ENCODE peak calls at places on chromosomes 3 and 15, in seven cellular contexts. K is stimulated activated CD4-positive, alpha-beta T cell treated with anti-CD3 and anti-CD28 coated beads, Interleukin-15, amount 100 ng/mL, for 1 hour; A is glutamatergic neuron; I is astrocyte of the spinal cord; G is NCI-H2171; C is stimulated activated CD8-positive, alpha-beta memory T cell treated with anti-CD3 and anti-CD28 coated beads, Interleukin-4, amount 100 ng/mL, for 48 hours; J is EL. V is an unnamed sample.

GRCh38 chr3:194269610-194270145 is 81.5 kb downstream of the CPN2 start:
- DNase-seq in C (no peak), A (peak), J (peak), G (no peak), K (no peak), I (peak), V (no peak)

GRCh38 chr3:125624341-125624740 is 29.0 kb upstream of the OSBPL11 start:
- DNase-seq in C (no peak), I (no peak), K (no peak), J (peak), A (no peak), G (no peak), V (no peak)

GRCh38 chr15:66864871-66865281 is 162.8 kb downstream of the SMAD6 start:
- DNase-seq in I (no peak), A (no peak), J (no peak), K (no peak), G (no peak), C (peak), V (no peak)

GRCh38 chr15:70152070-70152480 is 54.4 kb upstream of the TLE3 start:
- DNase-seq in I (peak), G (no peak), C (no peak), K (no peak), A (peak), J (no peak), V (no peak)

GRCh38 chr3:175129126-175129525 is 270.0 kb downstream of the NAALADL2 start:
- DNase-seq in C (no peak), K (no peak), J (peak), A (no peak), I (peak), G (no peak), V (peak)

GRCh38 chr3:12442654-12443501 is 41.4 kb upstream of the TSEN2 start:
- DNase-seq in I (peak), G (no peak), A (no peak), J (no peak), C (no peak), K (no peak), V (no peak)

GRCh38 chr15:77018796-77019475 is 24.0 kb downstream of the PSTPIP1 start:
- DNase-seq in I (no peak), K (no peak), C (no peak), G (no peak), A (no peak), J (no peak), V (no peak)

GRCh38 chr3:183085634-183086390 is 13.5 kb downstream of the MCCC1 start:
- DNase-seq in A (peak), C (peak), K (no peak), I (peak), G (no peak), J (peak), V (peak)

GRCh38 chr3:98003306-98003969 is 31.2 kb upstream of the RIOX2 start:
- DNase-seq in I (no peak), A (no peak), C (no peak), G (no peak), K (no peak), J (no peak), V (no peak)

GRCh38 chr3:37661615-37662306 is 199.9 kb upstream of the CTDSPL start:
- DNase-seq in G (no peak), A (no peak), K (no peak), I (no peak), J (no peak), C (no peak), V (no peak)

GRCh38 chr15:52282418-52282817 is 13.2 kb downstream of the MYO5C start:
- DNase-seq in G (no peak), I (no peak), C (no peak), A (no peak), J (no peak), K (no peak), V (no peak)

GRCh38 chr3:143276592-143276991 is 157.0 kb downstream of the CHST2 start:
- DNase-seq in K (no peak), J (no peak), I (no peak), A (no peak), C (no peak), G (no peak), V (no peak)

GRCh38 chr15:96234109-96234892 is 96.2 kb upstream of the NR2F2 start:
- DNase-seq in G (no peak), C (no peak), K (no peak), A (no peak), I (no peak), J (peak), V (no peak)

GRCh38 chr15:49946681-49947080 is 172.4 kb downstream of the ATP8B4 start:
- DNase-seq in J (no peak), C (no peak), A (no peak), K (no peak), I (no peak), G (no peak), V (no peak)

GRCh38 chr15:83320404-83320803 is 35.9 kb upstream of the BNC1 start:
- DNase-seq in C (no peak), I (peak), J (peak), K (no peak), G (no peak), A (no peak), V (peak)

GRCh38 chr15:23869391-23869790 is 182.3 kb upstream of the NDN start:
- DNase-seq in G (no peak), A (peak), I (peak), J (no peak), C (no peak), K (no peak), V (no peak)

GRCh38 chr15:29534378-29534777 is 264.8 kb upstream of the NSMCE3 start:
- DNase-seq in G (no peak), J (no peak), A (no peak), C (no peak), I (no peak), K (no peak), V (no peak)

GRCh38 chr3:106130384-106131084 is 261.7 kb upstream of the CBLB start:
- DNase-seq in J (peak), I (peak), K (no peak), G (no peak), C (no peak), A (no peak), V (peak)

GRCh38 chr15:88029696-88030095 is 226.8 kb downstream of the NTRK3 start:
- DNase-seq in K (no peak), C (no peak), I (no peak), J (peak), A (no peak), G (no peak), V (no peak)

GRCh38 chr3:196794467-196794866 is 54.8 kb downstream of the PAK2 start:
- DNase-seq in G (no peak), A (no peak), K (no peak), C (no peak), I (no peak), J (no peak), V (no peak)

GRCh38 chr15:39770748-39771689 is 11.6 kb downstream of the FSIP1 start:
- DNase-seq in C (no peak), I (peak), G (peak), J (peak), A (peak), K (no peak), V (peak)

V was measured in HCEC 1CT.